ENCODE peak calls at places on chromosomes 6 and 20, in four cellular contexts. U, G, M and B are unnamed samples.

GRCh38 chr20:4088766-4089165 is 73.4 kb upstream of the RNF24 start:
- DNase-seq in U (no peak), G (no peak), M (no peak), B (no peak)

GRCh38 chr6:126546771-126547170 is 206.9 kb downstream of the CENPW start:
- DNase-seq in U (no peak), G (no peak), M (no peak), B (peak)

GRCh38 chr6:158017621-158018369 is 36.1 kb downstream of the SYNJ2 start:
- DNase-seq in U (no peak), G (no peak), M (no peak), B (no peak)

GRCh38 chr6:11894212-11894611 is 115.6 kb upstream of the ADTRP start:
- DNase-seq in U (no peak), G (no peak), M (no peak), B (no peak)

GRCh38 chr6:143368426-143368825 is 82.1 kb downstream of the ADAT2 start:
- DNase-seq in U (no peak), G (no peak), M (peak), B (peak)

GRCh38 chr20:4979841-4980410 is 21.4 kb downstream of the SLC23A2 start:
- DNase-seq in U (no peak), G (no peak), M (no peak), B (no peak)

GRCh38 chr6:32462609-32463008 is 22.9 kb downstream of the HLA-DRA start:
- DNase-seq in U (no peak), G (peak), M (no peak), B (no peak)

GRCh38 chr6:31657406-31658157 is 1.9 kb downstream of the APOM start:
- DNase-seq in U (no peak), G (no peak), M (no peak), B (no peak)

GRCh38 chr20:63687419-63688233 is 8.8 kb upstream of the TNFRSF6B start:
- DNase-seq in U (no peak), G (no peak), M (no peak), B (no peak)

GRCh38 chr6:30411515-30412207 is 66.7 kb downstream of the RPP21 start:
- DNase-seq in U (peak), G (peak), M (peak), B (peak)

GRCh38 chr6:166223091-166223490 is 55.4 kb upstream of the TBXT start:
- DNase-seq in U (no peak), G (no peak), M (no peak), B (no peak)

GRCh38 chr6:139133272-139133671 is 1.6 kb upstream of the HECA start:
- DNase-seq in U (no peak), G (no peak), M (no peak), B (no peak)

GRCh38 chr6:65399355-65400084 is 307.5 kb downstream of the EYS start:
- DNase-seq in U (no peak), G (no peak), M (peak), B (no peak)

GRCh38 chr6:12760911-12761310 is 44.3 kb downstream of the PHACTR1 start:
- DNase-seq in U (no peak), G (no peak), M (no peak), B (no peak)

GRCh38 chr20:39213476-39214145 is 251.5 kb downstream of the DHX35 start:
- DNase-seq in U (no peak), G (no peak), M (no peak), B (no peak)

GRCh38 chr6:6851059-6851658 is 256.6 kb upstream of the RREB1 start:
- DNase-seq in U (peak), G (no peak), M (peak), B (peak)

GRCh38 chr6:123805921-123806320 is 2.3 kb downstream of the NKAIN2 start:
- DNase-seq in U (no peak), G (no peak), M (no peak), B (no peak)

GRCh38 chr6:121791396-121792315 is 356.2 kb downstream of the GJA1 start:
- DNase-seq in U (no peak), G (no peak), M (peak), B (peak)

GRCh38 chr20:10637563-10637962 is 36.2 kb downstream of the JAG1 start:
- DNase-seq in U (no peak), G (no peak), M (peak), B (no peak)

GRCh38 chr20:19750907-19751636 is 7.0 kb upstream of the RIN2 start:
- DNase-seq in U (no peak), G (peak), M (no peak), B (no peak)

DNA sequence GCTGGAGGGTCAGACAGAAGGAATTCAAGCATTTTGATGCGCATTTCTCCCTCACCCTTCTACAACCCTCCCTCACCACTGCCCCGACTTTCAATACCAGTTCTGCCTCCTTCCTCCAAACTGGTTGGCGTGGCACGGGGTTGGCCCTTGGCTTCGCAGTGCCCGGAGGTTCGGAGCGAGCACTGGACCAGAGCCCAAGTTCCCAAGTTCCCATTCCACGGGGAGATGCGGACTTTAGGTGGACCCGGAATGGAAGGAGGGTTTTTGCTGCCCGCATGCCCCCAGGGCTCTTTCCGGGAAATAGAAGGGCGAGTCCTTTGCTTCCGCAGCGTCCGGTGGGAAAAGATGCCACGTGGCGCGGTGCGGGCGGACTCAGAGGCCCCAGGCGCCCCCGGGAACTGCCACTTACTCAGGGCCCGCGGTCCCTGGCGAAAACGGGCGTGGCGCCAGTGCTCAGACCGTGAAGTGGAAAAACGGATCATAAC is 8.0 kb upstream of the LAMP5 start:
- DNase-seq in U (no peak), G (no peak), M (no peak), B (no peak)
- H3K4me3 ChIP-seq in U (no peak), G (no peak), M (no peak), B (no peak)

DNA sequence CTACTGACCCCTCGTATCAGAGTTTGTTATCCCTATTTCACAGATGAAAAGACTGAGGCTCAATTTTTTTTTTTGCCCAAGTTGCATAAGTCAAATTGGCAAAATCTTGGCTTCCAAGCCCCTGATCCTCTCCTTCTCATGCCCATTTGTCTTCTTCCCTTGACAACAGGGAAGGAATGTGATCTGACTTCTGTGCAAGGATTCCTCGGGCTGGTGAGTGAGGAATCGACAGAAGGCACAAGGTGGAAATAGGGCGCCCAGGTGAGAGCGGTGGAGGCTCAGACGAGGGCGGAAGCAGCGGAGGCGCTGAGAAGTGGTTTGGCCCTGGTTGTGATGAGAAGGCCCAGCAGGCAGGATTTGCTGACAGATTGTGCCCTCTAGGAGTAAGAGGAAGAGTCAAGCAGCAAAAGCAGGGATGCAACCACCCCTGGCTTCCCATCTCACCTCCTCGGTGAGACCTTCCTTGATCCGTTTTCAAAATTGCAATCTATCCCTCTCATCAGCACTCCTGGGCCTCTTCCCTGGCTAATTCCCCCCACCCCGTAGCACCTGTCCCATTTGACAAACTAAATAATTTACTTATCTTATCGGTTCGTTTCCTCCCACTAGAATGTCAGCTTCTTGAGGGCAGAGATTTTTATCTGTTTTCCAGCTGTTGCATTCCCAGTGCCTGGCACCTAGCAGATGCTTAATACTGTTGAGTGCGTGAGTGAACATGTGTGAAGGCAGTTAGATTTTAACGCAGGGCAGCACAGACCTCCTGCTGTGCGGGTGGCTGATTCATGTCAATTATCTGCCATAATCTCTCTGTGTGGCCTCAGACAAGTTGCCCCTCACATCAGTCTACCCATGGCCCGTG is 3.7 kb upstream of the SIRPA start:
- DNase-seq in U (no peak), G (no peak), M (no peak), B (no peak)
- TF ChIP-seq CTCF in U (no peak), G (no peak), M (no peak), B (no peak)

GRCh38 chr6:155985660-155986138 is 530.1 kb upstream of the NOX3 start:
- DNase-seq in U (no peak), G (no peak), M (no peak), B (no peak)
- H3K4me3 ChIP-seq in U (no peak), G (no peak), M (no peak), B (no peak)

DNA sequence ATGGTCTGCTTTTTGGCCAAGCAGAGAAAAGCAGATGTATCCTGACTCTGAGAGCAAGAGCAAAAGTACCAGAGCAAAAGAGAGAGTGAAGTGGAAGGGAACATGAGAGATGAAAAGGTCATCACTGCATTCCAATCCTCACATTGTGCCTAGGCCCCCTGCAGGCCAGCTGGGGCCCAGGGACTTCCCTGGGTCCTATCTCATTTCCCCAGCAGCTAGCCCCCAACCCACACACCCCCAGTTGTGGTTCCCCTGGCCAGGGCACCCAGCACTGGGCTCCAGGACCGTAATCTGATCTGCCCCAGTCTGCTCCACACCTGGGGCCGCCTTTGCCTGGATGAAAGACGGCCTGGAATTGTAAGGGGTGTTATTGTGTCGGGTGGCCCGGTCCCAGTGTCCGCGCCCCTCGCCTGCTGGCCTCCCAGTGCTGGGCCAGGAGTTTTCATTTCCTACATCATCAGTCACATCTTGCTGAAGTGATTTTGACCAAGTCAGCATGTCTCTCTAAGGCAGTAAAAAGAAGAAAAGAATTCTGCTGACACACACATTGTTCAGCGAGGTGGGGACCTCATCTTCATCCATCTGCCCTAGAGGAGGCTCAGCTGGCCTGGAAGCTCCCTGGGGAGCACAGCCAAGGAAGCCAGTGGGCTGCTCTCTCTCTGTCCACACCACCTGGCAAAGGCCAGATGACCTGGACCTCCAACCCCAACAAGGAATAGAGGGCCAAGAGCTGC is 3.9 kb upstream of the BMP7 start:
- DNase-seq in U (no peak), G (no peak), M (no peak), B (no peak)
- TF ChIP-seq CTCF in U (no peak), G (no peak), M (no peak), B (no peak)

GRCh38 chr6:151914475-151914874 is 107.0 kb downstream of the ESR1 start:
- DNase-seq in U (no peak), G (no peak), M (peak), B (peak)
- H3K4me3 ChIP-seq in U (no peak), G (no peak), M (no peak), B (no peak)

GRCh38 chr20:42483694-42484303 is 705.9 kb downstream of the PTPRT start:
- DNase-seq in U (no peak), G (peak), M (no peak), B (no peak)
- TF ChIP-seq CTCF in U (no peak), G (peak), M (no peak), B (no peak)

GRCh38 chr20:51221791-51222408 is 199.0 kb upstream of the KCNG1 start:
- DNase-seq in U (no peak), G (no peak), M (peak), B (peak)
- H3K4me3 ChIP-seq in U (no peak), G (no peak), M (peak), B (no peak)

DNA sequence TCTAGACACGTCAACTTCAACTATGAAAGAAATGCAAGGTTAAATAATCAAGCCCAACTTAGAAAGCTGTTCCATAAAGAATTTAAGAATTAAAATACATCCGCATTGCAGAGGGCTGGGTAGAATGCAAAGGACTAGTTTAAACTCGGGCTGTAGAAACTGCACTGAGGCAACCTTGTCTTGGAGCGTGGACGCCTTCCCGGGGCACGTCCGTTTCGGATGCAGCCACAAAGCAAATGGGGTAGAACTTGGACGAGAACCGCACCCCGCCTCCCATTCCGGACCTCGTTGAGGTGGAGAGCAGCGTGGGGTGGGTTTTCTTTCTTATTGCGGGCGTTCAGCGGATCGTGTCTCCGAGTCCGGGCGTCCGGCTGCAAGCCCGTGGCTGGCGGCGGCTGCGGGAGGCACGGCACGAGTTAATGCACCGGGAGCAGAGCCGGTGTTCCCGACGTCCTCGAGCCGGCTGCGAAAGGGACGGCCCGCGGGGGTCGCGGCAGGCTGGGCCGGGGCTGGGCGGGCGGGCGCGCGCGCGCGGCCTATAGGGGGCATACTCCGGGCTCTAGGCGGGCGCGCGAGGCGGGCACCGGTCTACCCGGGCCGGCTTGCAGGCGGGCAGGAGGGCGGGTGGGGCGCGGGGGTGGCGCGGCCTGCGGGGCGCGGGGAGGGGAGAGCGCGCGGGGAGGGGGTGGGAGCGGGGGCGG is 2.0 kb downstream of the JARID2 start:
- DNase-seq in U (peak), G (peak), M (peak), B (peak)
- TF ChIP-seq CTCF in U (no peak), G (peak), M (peak), B (no peak)

GRCh38 chr20:50528129-50528528 is 17.9 kb downstream of the PTPN1 start:
- DNase-seq in U (no peak), G (no peak), M (no peak), B (no peak)
- H3K4me3 ChIP-seq in U (no peak), G (no peak), M (no peak), B (no peak)